ENCODE peak calls at places on chromosomes 13 and 19, in ten cellular contexts. H is effector memory CD4-positive, alpha-beta T cell; F is CD8-positive, alpha-beta memory T cell; G is endodermal cell; L is trophoblast cell; T is lung; D is fibroblast of lung; X is body of pancreas; S is CD8-positive, alpha-beta T cell; C is PC-3. Z is an unnamed sample.

GRCh38 chr13:25286308-25286968 is 850 bp downstream of the MTMR6 start:
- DNase-seq in H (peak; percentile 25), F (peak; percentile 67), G (peak; percentile 55), L (peak; percentile 55), T (no peak), D (peak; percentile 56), X (peak; percentile 30), S (peak; percentile 40), C (peak; percentile 56), Z (no peak)

GRCh38 chr13:34358811-34359513 is 541.0 kb downstream of the RFC3 start:
- DNase-seq in H (no peak), F (no peak), G (no peak), L (no peak), T (no peak), D (peak; percentile 95), X (no peak), S (no peak), C (peak; percentile 83), Z (no peak)

GRCh38 chr13:33183431-33184130 is 102.0 kb downstream of the STARD13 start:
- DNase-seq in H (no peak), F (no peak), G (no peak), L (no peak), T (no peak), D (peak; percentile 88), X (no peak), S (no peak), C (no peak), Z (no peak)

GRCh38 chr19:34179066-34179465 is 6.8 kb downstream of the LSM14A start:
- DNase-seq in H (no peak), F (no peak), G (no peak), L (no peak), T (no peak), D (no peak), X (no peak), S (no peak), C (no peak), Z (no peak)

GRCh38 chr19:14089662-14090508 is 666 bp downstream of the SAMD1 start:
- DNase-seq in H (no peak), F (peak; percentile 64), G (peak; percentile 71), L (peak; percentile 71), T (no peak), D (peak; percentile 79), X (peak; percentile 63), S (peak; percentile 40), C (peak; percentile 58), Z (no peak)

GRCh38 chr19:45306040-45306439 is 16.6 kb downstream of the CKM start:
- DNase-seq in H (no peak), F (no peak), G (no peak), L (peak; percentile 18), T (no peak), D (peak; percentile 14), X (no peak), S (no peak), C (no peak), Z (no peak)

GRCh38 chr13:36431204-36432105 is 840 bp upstream of the CCNA1 start:
- DNase-seq in H (no peak), F (no peak), G (no peak), L (peak; percentile 35), T (no peak), D (no peak), X (no peak), S (no peak), C (no peak), Z (no peak)

GRCh38 chr19:51333836-51334460 is 8.0 kb downstream of the VSIG10L start:
- DNase-seq in H (no peak), F (no peak), G (peak; percentile 79), L (no peak), T (no peak), D (no peak), X (no peak), S (no peak), C (peak; percentile 25), Z (no peak)

GRCh38 chr19:1653300-1653628 is 849 bp upstream of the TCF3 start:
- DNase-seq in H (no peak), F (no peak), G (no peak), L (no peak), T (no peak), D (no peak), X (no peak), S (no peak), C (no peak), Z (no peak)

GRCh38 chr13:95115525-95115924 is 185.7 kb downstream of the ABCC4 start:
- DNase-seq in H (no peak), F (no peak), G (no peak), L (peak; percentile 5), T (peak; percentile 43), D (peak; percentile 61), X (no peak), S (no peak), C (peak; percentile 93), Z (no peak)

GRCh38 chr19:21835429-21835809 is 563 bp downstream of the ZNF43 start:
- DNase-seq in H (no peak), F (no peak), G (no peak), L (no peak), T (no peak), D (no peak), X (no peak), S (no peak), C (no peak), Z (no peak)

GRCh38 chr19:18417250-18418033 is 1.8 kb upstream of the SSBP4 start:
- DNase-seq in H (no peak), F (peak; percentile 64), G (peak; percentile 89), L (peak; percentile 75), T (no peak), D (peak; percentile 83), X (peak; percentile 68), S (no peak), C (peak; percentile 72), Z (no peak)

GRCh38 chr19:16877581-16877980 is 11.2 kb upstream of the F2RL3 start:
- DNase-seq in H (no peak), F (no peak), G (no peak), L (no peak), T (no peak), D (peak; percentile 27), X (no peak), S (no peak), C (no peak), Z (no peak)

GRCh38 chr13:112804374-112804773 is 114.5 kb downstream of the ATP11A start:
- DNase-seq in H (no peak), F (no peak), G (no peak), L (no peak), T (no peak), D (no peak), X (no peak), S (no peak), C (no peak), Z (no peak)

DNA sequence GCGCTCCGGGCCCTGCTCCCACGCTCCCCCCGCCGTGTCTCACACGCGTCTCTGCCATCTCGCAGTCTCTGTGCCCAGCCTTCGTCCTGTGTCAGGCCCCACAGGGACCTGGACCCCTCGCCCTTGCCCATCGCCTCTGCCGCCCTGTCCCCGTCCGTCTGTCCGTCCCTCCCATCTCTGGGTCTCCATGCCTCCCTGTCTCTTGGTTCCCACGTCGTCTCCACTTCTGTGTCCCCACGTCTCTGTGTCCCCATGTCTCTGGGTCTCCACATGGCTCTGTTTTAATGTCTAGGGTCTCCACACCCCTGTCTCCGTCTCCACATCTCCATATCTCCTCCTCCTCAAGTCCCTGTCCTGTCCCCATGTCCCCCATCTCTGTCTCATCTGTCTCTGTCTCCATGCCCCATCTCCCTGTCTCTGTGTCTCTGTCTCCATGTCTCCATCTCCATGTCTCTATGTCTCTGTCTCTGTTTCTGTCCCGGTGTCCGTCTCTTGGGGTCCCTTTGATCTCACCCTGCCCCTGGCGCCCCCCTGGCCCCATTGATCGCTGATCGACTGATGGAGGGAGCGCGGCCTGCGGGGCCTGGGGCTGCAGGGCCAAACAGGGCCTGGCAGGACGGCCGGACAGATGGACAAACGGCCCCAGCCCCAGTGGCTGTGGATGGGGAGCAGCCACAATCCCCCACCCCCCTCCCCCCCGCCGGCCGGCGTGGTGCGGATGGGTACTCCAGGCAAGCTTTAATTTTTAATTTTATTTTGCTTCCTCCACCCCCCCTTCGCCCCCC is 12.8 kb downstream of the ERFL start:
- DNase-seq in H (no peak), F (no peak), G (no peak), L (no peak), T (no peak), D (no peak), X (no peak), S (no peak), C (no peak), Z (no peak)
- H3K27me3 ChIP-seq in H (peaks cover 20% of the 10 kb centered on the region), F (peaks cover 36% of the 10 kb centered on the region), G (peaks cover 99% of the 10 kb centered on the region), L (peaks cover 64% of the 10 kb centered on the region), T (no peaks in the 10 kb centered on the region), D (peaks cover 60% of the 10 kb centered on the region), X (no peaks in the 10 kb centered on the region), S (no peaks in the 10 kb centered on the region), C (peaks cover 28% of the 10 kb centered on the region), Z (peaks cover 99% of the 10 kb centered on the region)

DNA sequence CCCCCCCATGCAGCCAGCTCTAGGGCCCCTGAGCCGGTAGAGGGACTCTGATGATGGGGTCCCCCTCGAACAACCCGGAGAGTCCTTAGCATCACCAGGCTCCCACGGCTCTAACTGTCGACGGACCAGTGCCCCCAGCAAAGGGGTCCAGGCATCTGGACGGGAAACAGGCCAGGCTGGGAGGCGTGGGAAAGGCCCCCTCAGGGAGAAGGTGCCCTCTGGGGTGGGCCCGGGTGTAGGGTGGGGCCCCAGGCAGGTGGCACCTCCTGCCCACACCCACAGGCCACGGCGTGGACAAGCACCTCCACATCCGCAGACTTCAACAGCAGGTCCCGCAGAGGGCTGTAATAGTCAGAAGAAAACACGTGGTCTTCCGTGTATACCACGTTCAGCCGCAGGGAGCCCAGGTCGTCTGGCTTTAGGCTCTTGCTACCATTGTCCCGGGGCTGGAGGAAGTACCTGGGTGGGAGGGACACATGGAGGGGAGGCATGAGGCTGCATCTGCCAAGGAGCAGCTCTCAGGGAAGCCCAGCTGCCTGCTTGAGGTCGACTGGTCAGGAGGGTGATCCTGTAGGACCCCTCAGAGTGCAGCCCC is 44.7 kb upstream of the C13orf46 start:
- DNase-seq in H (no peak), F (no peak), G (no peak), L (no peak), T (no peak), D (no peak), X (no peak), S (no peak), C (no peak), Z (no peak)
- H3K9me3 ChIP-seq in H (no peaks in the 10 kb centered on the region), F (no peaks in the 10 kb centered on the region), G (no peaks in the 10 kb centered on the region), L (peaks cover 6% of the 10 kb centered on the region), T (no peaks in the 10 kb centered on the region), D (no peaks in the 10 kb centered on the region), X (no peaks in the 10 kb centered on the region), S (no peaks in the 10 kb centered on the region), C (no peaks in the 10 kb centered on the region), Z (no peaks in the 10 kb centered on the region)

DNA sequence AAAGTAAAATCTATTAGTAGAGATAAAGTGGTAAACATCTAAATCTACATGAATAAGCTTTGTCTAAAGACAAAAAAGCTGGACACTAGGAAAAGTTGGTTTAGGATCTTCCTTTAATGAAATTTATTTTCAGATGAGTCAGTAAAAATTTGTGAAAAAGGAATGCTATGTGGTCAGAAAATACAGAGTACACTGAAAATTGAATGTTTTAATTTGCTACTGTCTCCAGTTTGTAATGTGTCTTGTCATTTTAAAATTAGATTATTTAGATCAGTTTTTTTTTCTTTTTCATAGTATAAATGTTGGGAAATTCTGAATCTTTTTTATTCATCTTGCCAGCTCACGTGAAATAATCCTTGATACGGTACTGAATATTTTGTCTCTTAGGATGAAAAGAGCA is 56.9 kb downstream of the SLITRK6 start:
- DNase-seq in H (no peak), F (no peak), G (no peak), L (no peak), T (no peak), D (no peak), X (no peak), S (no peak), C (no peak), Z (no peak)
- H3K4me3 ChIP-seq in H (no peak overlapping the region), F (no peak overlapping the region), G (no peak overlapping the region), L (no peak overlapping the region), T (no peak overlapping the region), D (no peak overlapping the region), X (no peak overlapping the region), S (no peak overlapping the region), C (no peak overlapping the region), Z (no peak overlapping the region)

GRCh38 chr13:97228850-97229521 is 6.9 kb downstream of the MBNL2 start:
- DNase-seq in H (no peak), F (no peak), G (no peak), L (no peak), T (no peak), D (peak; percentile 86), X (no peak), S (no peak), C (no peak), Z (no peak)
- H3K27me3 ChIP-seq in H (no peaks in the 10 kb centered on the region), F (no peaks in the 10 kb centered on the region), G (peaks cover 96% of the 10 kb centered on the region), L (no peaks in the 10 kb centered on the region), T (no peaks in the 10 kb centered on the region), D (no peaks in the 10 kb centered on the region), X (no peaks in the 10 kb centered on the region), S (no peaks in the 10 kb centered on the region), C (no peaks in the 10 kb centered on the region), Z (no peaks in the 10 kb centered on the region)

Z was measured in esophagus squamous epithelium.